ENCODE peak calls at places on chromosome 1, in five cellular contexts. One of them, this sample, is unnamed.

GRCh38 chr1:46242918-46243317 is 4.6 kb upstream of the RAD54L start:
- DNase-seq in heart left ventricle: no peak
- DNase-seq in IMR-90: no peak
- DNase-seq in lower leg skin: no peak
- DNase-seq in A549: no peak
- DNase-seq in this sample: no peak

GRCh38 chr1:14739433-14739832 is 140.9 kb downstream of the KAZN start:
- DNase-seq in heart left ventricle: no peak
- DNase-seq in IMR-90: no peak
- DNase-seq in lower leg skin: no peak
- DNase-seq in A549: no peak
- DNase-seq in this sample: no peak

GRCh38 chr1:111886741-111887140 is 102.7 kb downstream of the KCND3 start:
- DNase-seq in heart left ventricle: no peak
- DNase-seq in IMR-90: no peak
- DNase-seq in lower leg skin: no peak
- DNase-seq in A549: no peak
- DNase-seq in this sample: no peak

GRCh38 chr1:220239213-220239612 is 33.0 kb downstream of the RAB3GAP2 start:
- DNase-seq in heart left ventricle: no peak
- DNase-seq in IMR-90: no peak
- DNase-seq in lower leg skin: no peak
- DNase-seq in A549: no peak
- DNase-seq in this sample: no peak

GRCh38 chr1:152189657-152190442 is 30.8 kb upstream of the RPTN start:
- DNase-seq in heart left ventricle: peak; percentile 70
- DNase-seq in IMR-90: peak; percentile 38
- DNase-seq in lower leg skin: peak; percentile 62
- DNase-seq in A549: peak; percentile 70
- DNase-seq in this sample: peak; percentile 31

GRCh38 chr1:29247044-29247443 is 10.7 kb downstream of the PTPRU start:
- DNase-seq in heart left ventricle: no peak
- DNase-seq in IMR-90: no peak
- DNase-seq in lower leg skin: no peak
- DNase-seq in A549: no peak
- DNase-seq in this sample: no peak

GRCh38 chr1:210330279-210330866 is 1.7 kb downstream of the HHAT start:
- DNase-seq in heart left ventricle: no peak
- DNase-seq in IMR-90: peak; percentile 10
- DNase-seq in lower leg skin: no peak
- DNase-seq in A549: no peak
- DNase-seq in this sample: no peak

GRCh38 chr1:201649776-201650607 is 111.1 kb downstream of the NAV1 start:
- DNase-seq in heart left ventricle: peak; percentile 93
- DNase-seq in IMR-90: peak; percentile 70
- DNase-seq in lower leg skin: peak; percentile 83
- DNase-seq in A549: peak; percentile 44
- DNase-seq in this sample: no peak

GRCh38 chr1:78676347-78676982 is 26.8 kb downstream of the IFI44 start:
- DNase-seq in heart left ventricle: no peak
- DNase-seq in IMR-90: peak; percentile 78
- DNase-seq in lower leg skin: peak; percentile 64
- DNase-seq in A549: peak; percentile 12
- DNase-seq in this sample: peak; percentile 39

GRCh38 chr1:61280457-61280856 is 198.1 kb downstream of the NFIA start:
- DNase-seq in heart left ventricle: no peak
- DNase-seq in IMR-90: no peak
- DNase-seq in lower leg skin: no peak
- DNase-seq in A549: no peak
- DNase-seq in this sample: no peak
- TF ChIP-seq POLR2A in heart left ventricle: no peak
- TF ChIP-seq POLR2A in IMR-90: no peak
- TF ChIP-seq POLR2A in lower leg skin: no peak
- TF ChIP-seq POLR2A in A549: no peak
- TF ChIP-seq POLR2A in this sample: no peak

GRCh38 chr1:2566106-2567045 is 10.2 kb downstream of the TNFRSF14 start:
- DNase-seq in heart left ventricle: no peak
- DNase-seq in IMR-90: no peak
- DNase-seq in lower leg skin: no peak
- DNase-seq in A549: no peak
- DNase-seq in this sample: no peak
- TF ChIP-seq POLR2A in heart left ventricle: no peak
- TF ChIP-seq POLR2A in IMR-90: no peak
- TF ChIP-seq POLR2A in lower leg skin: no peak
- TF ChIP-seq POLR2A in A549: no peak
- TF ChIP-seq POLR2A in this sample: no peak

DNA sequence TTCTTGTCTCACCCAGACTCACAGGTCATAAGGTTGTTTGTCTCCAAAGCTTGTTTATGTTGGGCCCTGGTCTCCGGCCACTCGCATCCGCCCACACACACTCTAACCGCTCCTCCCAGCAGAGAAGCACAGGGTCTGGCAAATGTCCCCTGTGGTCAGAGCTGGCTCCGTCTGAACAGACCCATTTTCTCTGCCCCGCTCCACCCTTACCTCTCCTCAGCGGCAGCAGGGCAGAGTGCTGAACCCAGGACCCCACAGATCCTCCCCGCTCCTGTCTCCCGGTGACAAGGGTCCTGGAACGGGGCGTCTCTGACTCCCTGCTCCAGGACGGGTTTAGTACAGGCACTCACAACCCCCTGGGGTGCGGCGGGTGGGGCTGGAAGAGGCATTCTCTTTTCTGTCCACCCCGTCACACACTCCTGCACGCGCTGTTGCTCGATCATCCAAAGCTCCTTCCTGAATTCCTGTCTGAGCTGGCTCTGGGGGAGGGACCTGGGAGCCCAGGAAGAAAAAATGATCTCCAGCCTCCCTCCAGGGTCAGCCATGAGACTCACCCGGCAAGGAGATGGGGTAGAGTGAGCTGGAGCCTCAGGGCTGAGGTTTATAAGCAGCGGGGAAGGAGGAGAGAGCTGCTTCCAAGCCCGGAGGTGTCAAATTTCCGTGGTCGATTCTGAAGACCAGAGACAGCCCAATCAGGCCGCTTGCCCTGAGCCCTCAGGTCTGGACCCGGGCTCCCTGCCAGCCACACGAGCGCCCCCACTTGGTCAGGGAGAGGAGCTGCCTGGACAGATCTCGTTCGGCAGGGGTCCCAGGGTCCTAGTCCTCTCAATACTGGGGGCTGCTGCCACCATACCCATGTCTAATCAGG is at the start of gene S100A13:
- DNase-seq in heart left ventricle: peak; percentile 88
- DNase-seq in IMR-90: peak; percentile 96
- DNase-seq in lower leg skin: peak; percentile 77
- DNase-seq in A549: peak; percentile 85
- DNase-seq in this sample: peak; percentile 90
- TF ChIP-seq POLR2A in heart left ventricle: peak; percentile 50
- TF ChIP-seq POLR2A in IMR-90: peak; percentile 99
- TF ChIP-seq POLR2A in lower leg skin: peak; percentile 31
- TF ChIP-seq POLR2A in A549: peak; percentile 75
- TF ChIP-seq POLR2A in this sample: peak; percentile 91

GRCh38 chr1:32205401-32206370 is at the start of gene IQCC:
- DNase-seq in heart left ventricle: peak; percentile 90
- DNase-seq in IMR-90: peak; percentile 74
- DNase-seq in lower leg skin: peak; percentile 80
- DNase-seq in A549: peak; percentile 70
- DNase-seq in this sample: peak; percentile 78
- TF ChIP-seq POLR2A in heart left ventricle: peak; percentile 61
- TF ChIP-seq POLR2A in IMR-90: peak; percentile 75
- TF ChIP-seq POLR2A in lower leg skin: no peak
- TF ChIP-seq POLR2A in A549: peak; percentile 57
- TF ChIP-seq POLR2A in this sample: peak; percentile 64

This sample was measured in HepG2.